ENCODE peak calls at places on chromosomes 16 and 17, in eight cellular contexts. J is stimulated activated CD4-positive, alpha-beta T cell treated with anti-CD3 and anti-CD28 coated beads, TNF-alpha, amount 100 ng/mL, for 24 hours; N is EL; Y is renal cortical epithelial cell; U is GM19239; W is HTR-8/SVneo; I is heart left ventricle; E is GM13976. R is an unnamed sample.

GRCh38 chr16:69273009-69273408 is 38.1 kb upstream of the VPS4A start:
- DNase-seq in J (no peak), E (no peak), I (no peak), Y (no peak), W (no peak), N (peak), U (no peak), R (no peak)

GRCh38 chr17:81576621-81577277 is 24.6 kb upstream of the FAAP100 start:
- DNase-seq in U (no peak), I (no peak), Y (peak), J (no peak), E (no peak), W (peak), N (peak), R (no peak)

GRCh38 chr17:72205357-72205756 is 84.5 kb downstream of the SOX9 start:
- DNase-seq in J (no peak), Y (no peak), N (no peak), I (no peak), W (no peak), U (no peak), E (no peak), R (peak)

GRCh38 chr16:76835319-76835718 is 355.7 kb upstream of the MON1B start:
- DNase-seq in U (no peak), Y (no peak), W (no peak), E (no peak), J (no peak), I (no peak), N (no peak), R (no peak)

GRCh38 chr17:18946536-18946935 is 5.4 kb upstream of the SLC5A10 start:
- DNase-seq in U (no peak), E (no peak), Y (peak), I (no peak), W (no peak), N (no peak), J (no peak), R (no peak)

GRCh38 chr17:83119987-83120864 is 40.8 kb downstream of the METRNL start:
- DNase-seq in Y (no peak), W (no peak), I (peak), U (peak), J (no peak), N (no peak), E (peak), R (no peak)

GRCh38 chr17:46940692-46941404 is 17.9 kb downstream of the GOSR2 start:
- DNase-seq in I (peak), U (peak), E (peak), J (peak), Y (peak), N (peak), W (peak), R (peak)

GRCh38 chr17:38451840-38452529 is 23.7 kb downstream of the ARHGAP23 start:
- DNase-seq in U (no peak), I (no peak), W (peak), Y (peak), E (no peak), N (peak), J (no peak), R (peak)

GRCh38 chr17:77424585-77425344 is 284.0 kb downstream of the SEC14L1 start:
- DNase-seq in N (peak), J (no peak), I (peak), U (no peak), E (no peak), Y (peak), W (peak), R (peak)

GRCh38 chr17:29867643-29868181 is 62.3 kb downstream of the SSH2 start:
- DNase-seq in Y (no peak), J (no peak), W (no peak), N (no peak), I (no peak), E (no peak), U (no peak), R (no peak)

GRCh38 chr17:27282054-27282501 is 11.8 kb upstream of the WSB1 start:
- DNase-seq in I (no peak), J (no peak), Y (peak), E (peak), U (peak), W (no peak), N (peak), R (no peak)

GRCh38 chr17:12927541-12928425 is 90.0 kb downstream of the ELAC2 start:
- DNase-seq in N (no peak), W (no peak), I (no peak), J (no peak), Y (no peak), U (no peak), E (no peak), R (no peak)

GRCh38 chr17:66330646-66331037 is 28.2 kb downstream of the PRKCA start:
- DNase-seq in Y (no peak), E (no peak), J (no peak), W (no peak), I (no peak), U (no peak), N (no peak), R (no peak)

GRCh38 chr17:10089221-10089799 is 109.1 kb downstream of the GAS7 start:
- DNase-seq in Y (no peak), W (no peak), E (no peak), U (no peak), N (no peak), J (no peak), I (no peak), R (no peak)

R was measured in SJCRH30.